ENCODE peak calls at places on chromosomes 7 and 10, in four cellular contexts. S is body of pancreas, K is ovary, M is A549. X is an unnamed sample.

GRCh38 chr10:3045471-3046209 is 21.7 kb upstream of the PFKP start:
- DNase-seq in K (peak; percentile 69), M (peak; percentile 70), S (peak; percentile 34), X (peak; percentile 81)

GRCh38 chr10:48522011-48522765 is 82.7 kb downstream of the ARHGAP22 start:
- DNase-seq in K (no peak), S (no peak), M (no peak), X (no peak)

GRCh38 chr7:20064974-20065862 is 152.0 kb downstream of the MACC1 start:
- DNase-seq in K (no peak), M (no peak), S (no peak), X (peak; percentile 39)

GRCh38 chr7:157150825-157151412 is 12.2 kb downstream of the UBE3C start:
- DNase-seq in K (no peak), S (peak; percentile 46), M (no peak), X (no peak)

GRCh38 chr10:100984670-100985177 is 2.6 kb downstream of the MRPL43 start:
- DNase-seq in K (no peak), M (no peak), S (no peak), X (no peak)

GRCh38 chr7:16079723-16080122 is 341.6 kb downstream of the CRPPA start:
- DNase-seq in K (no peak), M (no peak), S (no peak), X (no peak)

GRCh38 chr10:130757271-130757670 is 554.2 kb downstream of the TCERG1L start:
- DNase-seq in S (no peak), M (no peak), K (no peak), X (no peak)

GRCh38 chr10:91775731-91776130 is 22.5 kb upstream of the TNKS2 start:
- DNase-seq in S (no peak), M (no peak), K (no peak), X (no peak)

GRCh38 chr7:142477079-142477651 is 219.3 kb upstream of the PRSS58 start:
- DNase-seq in M (no peak), K (no peak), S (no peak), X (no peak)

GRCh38 chr7:141876371-141876770 is 35.1 kb upstream of the PRSS37 start:
- DNase-seq in M (no peak), K (no peak), S (no peak), X (no peak)

GRCh38 chr10:14815681-14816080 is 22.2 kb downstream of the CDNF start:
- DNase-seq in K (no peak), S (no peak), M (no peak), X (no peak)

GRCh38 chr10:9342865-9343450 is 1288.5 kb downstream of the GATA3 start:
- DNase-seq in M (no peak), S (peak; percentile 12), K (no peak), X (no peak)

GRCh38 chr10:130901311-130902165 is 410.0 kb downstream of the TCERG1L start:
- DNase-seq in S (no peak), K (no peak), M (no peak), X (no peak)

GRCh38 chr10:95268438-95268837 is 22.4 kb downstream of the PDLIM1 start:
- DNase-seq in K (peak; percentile 23), M (no peak), S (peak; percentile 47), X (no peak)

GRCh38 chr10:128576916-128577670 is 450.9 kb upstream of the MKI67 start:
- DNase-seq in K (no peak), M (no peak), S (no peak), X (no peak)

GRCh38 chr10:114337510-114338462 is 66.5 kb downstream of the AFAP1L2 start:
- DNase-seq in S (no peak), M (no peak), K (no peak), X (no peak)

GRCh38 chr10:77249901-77250459 is 387.6 kb downstream of the KCNMA1 start:
- DNase-seq in M (no peak), S (peak; percentile 48), K (no peak), X (no peak)

GRCh38 chr7:19118896-19119301 is 1.5 kb upstream of the TWIST1 start:
- DNase-seq in K (no peak), M (no peak), S (no peak), X (no peak)

GRCh38 chr10:5349362-5349761 is 15.4 kb upstream of the UCN3 start:
- DNase-seq in K (no peak), M (no peak), S (no peak), X (no peak)

GRCh38 chr10:36428507-36428906 is 696.9 kb upstream of the ANKRD30A start:
- DNase-seq in S (no peak), K (no peak), M (no peak), X (no peak)

GRCh38 chr7:108280136-108280535 is 150.0 kb upstream of the LAMB4 start:
- DNase-seq in S (peak; percentile 37), K (no peak), M (no peak), X (no peak)

GRCh38 chr10:95688648-95689047 is 5.1 kb downstream of the TCTN3 start:
- DNase-seq in M (no peak), K (no peak), S (no peak), X (no peak)

GRCh38 chr7:150951181-150951520 is 27.0 kb downstream of the KCNH2 start:
- DNase-seq in K (no peak), M (no peak), S (no peak), X (no peak)

GRCh38 chr7:150952331-150953050 is 25.6 kb downstream of the KCNH2 start:
- DNase-seq in M (no peak), S (no peak), K (no peak), X (no peak)

GRCh38 chr7:150949971-150950491 is 28.1 kb downstream of the KCNH2 start:
- DNase-seq in K (peak; percentile 2), M (no peak), S (no peak), X (no peak)

GRCh38 chr7:150950496-150951180 is 27.5 kb downstream of the KCNH2 start:
- DNase-seq in S (no peak), M (no peak), K (peak; percentile 8), X (no peak)

DNA sequence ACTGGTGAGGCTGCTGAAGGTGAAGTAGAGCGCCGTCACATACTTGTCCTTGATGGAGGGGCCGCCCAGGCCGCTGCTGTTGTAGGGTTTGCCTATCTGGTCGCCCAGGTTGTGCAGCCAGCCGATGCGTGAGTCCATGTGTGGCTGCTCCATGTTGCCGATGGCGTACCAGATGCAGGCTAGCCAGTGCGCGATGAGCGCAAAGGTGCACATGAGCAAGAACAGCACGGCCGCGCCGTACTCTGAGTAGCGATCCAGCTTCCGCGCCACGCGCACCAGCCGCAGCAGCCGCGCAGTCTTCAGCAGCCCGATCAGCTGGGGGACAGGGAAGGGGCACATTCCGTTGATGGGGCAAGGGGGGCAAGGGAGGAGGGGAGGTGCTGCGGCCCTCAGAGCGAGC is 26.6 kb downstream of the KCNH2 start:
- DNase-seq in K (no peak), S (no peak), M (no peak), X (no peak)
- TF ChIP-seq POLR2A in K (no peak), S (no peak), M (no peak), X (no peak)

DNA sequence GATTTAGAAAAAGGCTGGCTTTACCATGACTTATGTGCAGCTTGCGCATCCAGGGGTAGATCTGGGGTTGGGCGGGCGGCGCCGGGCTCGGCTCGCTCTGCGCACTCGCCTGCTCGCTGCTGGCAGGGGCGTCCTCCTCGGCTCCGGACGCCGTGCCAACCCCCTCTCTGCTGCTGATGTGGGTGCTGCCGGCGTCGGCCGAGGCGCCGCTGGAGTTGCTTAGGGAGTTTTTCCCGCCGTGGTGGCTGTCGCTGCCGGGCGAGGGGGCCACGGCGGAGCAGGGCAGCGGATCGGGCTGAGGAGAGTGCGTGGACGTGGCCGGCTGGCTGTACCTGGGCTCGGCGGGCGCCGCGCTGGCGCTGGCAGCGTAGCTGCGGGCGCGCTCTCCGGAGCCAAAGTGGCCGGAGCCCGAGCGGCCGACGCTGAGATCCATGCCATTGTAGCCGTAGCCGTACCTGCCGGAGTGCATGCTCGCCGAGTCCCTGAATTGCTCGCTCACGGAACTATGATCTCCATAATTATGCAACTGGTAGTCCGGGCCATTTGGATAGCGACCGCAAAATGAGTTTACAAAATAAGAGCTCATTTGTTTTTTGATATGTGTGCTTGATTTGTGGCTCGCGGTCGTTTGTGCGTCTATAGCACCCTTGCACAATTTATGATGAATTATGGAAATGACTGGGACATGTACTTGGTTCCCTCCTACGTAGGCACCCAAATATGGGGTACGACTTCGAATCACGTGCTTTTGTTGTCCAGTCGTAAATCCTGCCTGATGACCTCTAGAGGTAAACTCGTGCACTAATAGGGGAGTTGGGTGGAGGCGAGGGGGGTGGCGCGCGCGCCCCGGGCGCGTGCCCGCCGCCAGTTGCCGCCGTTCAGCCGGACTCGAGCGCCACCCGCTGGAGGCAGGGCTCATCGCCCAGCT is at the start of gene HOXA5:
- DNase-seq in S (peak; percentile 65), K (no peak), M (peak; percentile 95), X (peak; percentile 100)
- TF ChIP-seq POLR2A in S (peak; percentile 42), K (no peak), M (no peak), X (peak; percentile 13)

GRCh38 chr10:126846959-126847358 is 58.3 kb upstream of the DOCK1 start:
- DNase-seq in K (no peak), S (no peak), M (no peak), X (no peak)

GRCh38 chr10:126847666-126848065 is 57.6 kb upstream of the DOCK1 start:
- DNase-seq in S (no peak), K (no peak), M (no peak), X (no peak)

GRCh38 chr10:126849646-126850045 is 55.6 kb upstream of the DOCK1 start:
- DNase-seq in M (no peak), S (no peak), K (no peak), X (no peak)

GRCh38 chr10:126854726-126855125 is 50.5 kb upstream of the DOCK1 start:
- DNase-seq in M (no peak), S (no peak), K (no peak), X (no peak)

GRCh38 chr10:126851414-126851813 is 53.8 kb upstream of the DOCK1 start:
- DNase-seq in S (no peak), K (no peak), M (no peak), X (no peak)
- TF ChIP-seq POLR2A in S (no peak), K (no peak), M (no peak), X (no peak)

GRCh38 chr10:51075802-51076201 is 1.5 kb downstream of the PRKG1 start:
- DNase-seq in M (no peak), S (no peak), K (no peak), X (no peak)

GRCh38 chr10:51073461-51074237 is 638 bp upstream of the PRKG1 start:
- DNase-seq in K (peak; percentile 35), S (peak; percentile 45), M (no peak), X (peak; percentile 26)

GRCh38 chr10:51073035-51073434 is 1.3 kb upstream of the PRKG1 start:
- DNase-seq in S (no peak), M (no peak), K (no peak), X (no peak)

GRCh38 chr10:51076442-51076841 is 2.2 kb downstream of the PRKG1 start:
- DNase-seq in S (no peak), M (no peak), K (no peak), X (no peak)

DNA sequence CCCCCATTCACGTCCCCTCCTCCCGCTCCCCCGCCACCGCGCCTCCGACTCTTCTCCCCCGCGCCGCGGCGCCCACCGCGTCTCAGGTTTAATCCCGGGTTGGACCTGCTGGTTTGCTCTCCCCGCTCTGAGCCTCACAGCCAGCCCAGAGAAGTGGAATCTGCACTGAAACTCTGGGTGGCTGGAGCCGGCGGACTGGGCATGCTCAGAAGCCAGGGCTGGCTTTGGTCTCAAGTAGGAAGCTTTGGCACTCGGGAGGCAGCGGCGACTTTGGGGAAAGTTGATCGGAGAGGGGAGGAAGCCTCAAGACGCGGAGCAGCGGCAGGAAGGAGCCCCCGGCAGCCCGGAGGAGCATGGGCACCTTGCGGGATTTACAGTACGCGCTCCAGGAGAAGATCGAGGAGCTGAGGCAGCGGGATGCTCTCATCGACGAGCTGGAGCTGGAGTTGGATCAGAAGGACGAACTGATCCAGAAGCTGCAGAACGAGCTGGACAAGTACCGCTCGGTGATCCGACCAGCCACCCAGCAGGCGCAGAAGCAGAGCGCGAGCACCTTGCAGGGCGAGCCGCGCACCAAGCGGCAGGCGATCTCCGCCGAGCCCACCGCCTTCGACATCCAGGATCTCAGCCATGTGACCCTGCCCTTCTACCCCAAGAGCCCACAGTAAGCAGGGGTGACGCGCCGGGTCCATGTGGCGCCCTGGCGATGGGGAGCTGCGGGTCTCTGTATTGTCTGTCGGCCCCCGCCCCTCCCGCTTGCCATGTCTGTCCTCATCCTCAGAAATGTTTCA is at the start of gene PRKG1:
- DNase-seq in S (peak; percentile 83), M (peak; percentile 38), K (peak; percentile 68), X (peak; percentile 63)
- TF ChIP-seq POLR2A in S (peak; percentile 25), M (no peak), K (peak; percentile 31), X (no peak)